ENCODE peak calls at places on chromosomes 4 and X, in five cellular contexts. B is body of pancreas; H is activated CD8-positive, alpha-beta memory T cell treated with anti-CD3 and anti-CD28 coated beads for 24 hours; J is foreskin fibroblast; O is GM12865. Y is an unnamed sample.

GRCh38 chr4:4640692-4641091 is 98.8 kb upstream of the STX18 start:
- DNase-seq in B (no peak), H (no peak), J (no peak), O (no peak), Y (no peak)

GRCh38 chrX:15299945-15300851 is 15.2 kb downstream of the ASB11 start:
- DNase-seq in B (no peak), H (no peak), J (no peak), O (peak), Y (no peak)

GRCh38 chr4:16757080-16757521 is 141.3 kb downstream of the LDB2 start:
- DNase-seq in B (no peak), H (no peak), J (no peak), O (no peak), Y (no peak)

GRCh38 chrX:150690126-150690525 is 3.1 kb upstream of the MTMR1 start:
- DNase-seq in B (no peak), H (no peak), J (peak), O (no peak), Y (no peak)

GRCh38 chr4:138588501-138588900 is 346.4 kb upstream of the SLC7A11 start:
- DNase-seq in B (no peak), H (no peak), J (no peak), O (no peak), Y (no peak)

GRCh38 chr4:109079731-109080130 is 222.7 kb downstream of the COL25A1 start:
- DNase-seq in B (no peak), H (no peak), J (no peak), O (no peak), Y (no peak)

GRCh38 chr4:95693594-95693993 is 144.8 kb upstream of the UNC5C start:
- DNase-seq in B (no peak), H (no peak), J (no peak), O (peak), Y (no peak)

GRCh38 chr4:4719446-4719845 is 140.0 kb upstream of the MSX1 start:
- DNase-seq in B (no peak), H (no peak), J (no peak), O (no peak), Y (no peak)

GRCh38 chr4:127930175-127930574 is 34.8 kb downstream of the MFSD8 start:
- DNase-seq in B (no peak), H (no peak), J (no peak), O (no peak), Y (no peak)

GRCh38 chr4:119646347-119647071 is 17.9 kb upstream of the PDE5A start:
- DNase-seq in B (peak), H (no peak), J (peak), O (no peak), Y (no peak)

GRCh38 chr4:57424231-57424897 is 314.2 kb upstream of the IGFBP7 start:
- DNase-seq in B (peak), H (no peak), J (no peak), O (no peak), Y (no peak)

GRCh38 chrX:108261541-108262218 is 170.1 kb downstream of the ATG4A start:
- DNase-seq in B (no peak), H (no peak), J (peak), O (no peak), Y (no peak)

GRCh38 chrX:35251229-35251628 is 308.6 kb downstream of the FAM47B start:
- DNase-seq in B (no peak), H (no peak), J (no peak), O (no peak), Y (no peak)

GRCh38 chrX:111040377-111041017 is 55.5 kb upstream of the PAK3 start:
- DNase-seq in B (no peak), H (no peak), J (peak), O (no peak), Y (no peak)

GRCh38 chrX:115449742-115450141 is 111.2 kb upstream of the PLS3 start:
- DNase-seq in B (peak), H (no peak), J (peak), O (no peak), Y (peak)

GRCh38 chr4:74054483-74055032 is 16.1 kb upstream of the CXCL3 start:
- DNase-seq in B (no peak), H (no peak), J (no peak), O (no peak), Y (no peak)

GRCh38 chr4:3441501-3442459 is at the start of gene HGFAC:
- DNase-seq in B (no peak), H (no peak), J (no peak), O (no peak), Y (no peak)

GRCh38 chr4:68368566-68369473 is 18.9 kb upstream of the YTHDC1 start:
- DNase-seq in B (no peak), H (no peak), J (peak), O (no peak), Y (no peak)

GRCh38 chr4:68673143-68673542 is 2.7 kb upstream of the UGT2B15 start:
- DNase-seq in B (no peak), H (no peak), J (no peak), O (no peak), Y (no peak)

GRCh38 chr4:7505116-7505900 is 70.6 kb upstream of the PSAPL1 start:
- DNase-seq in B (no peak), H (no peak), J (no peak), O (no peak), Y (no peak)

GRCh38 chr4:55303818-55304217 is 42.2 kb upstream of the SRD5A3 start:
- DNase-seq in B (no peak), H (no peak), J (peak), O (no peak), Y (no peak)

GRCh38 chr4:128707864-128708263 is 101.6 kb upstream of the JADE1 start:
- DNase-seq in B (peak), H (no peak), J (peak), O (peak), Y (no peak)

GRCh38 chr4:174136013-174136412 is 147.5 kb downstream of the FBXO8 start:
- DNase-seq in B (no peak), H (no peak), J (no peak), O (no peak), Y (no peak)

GRCh38 chr4:100162027-100162685 is 28.1 kb downstream of the DDIT4L start:
- DNase-seq in B (no peak), H (no peak), J (no peak), O (peak), Y (no peak)

GRCh38 chr4:175802988-175803387 is 9.1 kb downstream of the GPM6A start:
- DNase-seq in B (no peak), H (no peak), J (no peak), O (no peak), Y (no peak)

GRCh38 chr4:105715692-105716278 is 7.2 kb downstream of the GSTCD start:
- DNase-seq in B (no peak), H (no peak), J (no peak), O (peak), Y (no peak)

GRCh38 chr4:3745886-3746656 is 20.1 kb upstream of the ADRA2C start:
- DNase-seq in B (no peak), H (no peak), J (no peak), O (no peak), Y (no peak)

GRCh38 chr4:73704314-73705055 is 35.9 kb upstream of the CXCL8 start:
- DNase-seq in B (peak), H (no peak), J (peak), O (no peak), Y (peak)

GRCh38 chrX:107678957-107679740 is 50.8 kb downstream of the PRPS1 start:
- DNase-seq in B (peak), H (peak), J (peak), O (peak), Y (peak)

GRCh38 chr4:107035711-107036601 is at the start of gene DKK2:
- DNase-seq in B (peak), H (peak), J (peak), O (no peak), Y (no peak)

GRCh38 chr4:43132010-43132582 is 239.6 kb downstream of the GRXCR1 start:
- DNase-seq in B (peak), H (no peak), J (peak), O (peak), Y (peak)

GRCh38 chrX:152072236-152072635 is 66.1 kb downstream of the MAGEA10 start:
- DNase-seq in B (peak), H (no peak), J (peak), O (no peak), Y (no peak)

GRCh38 chr4:87840149-87840548 is 7.4 kb downstream of the MEPE start:
- DNase-seq in B (no peak), H (no peak), J (no peak), O (no peak), Y (no peak)

GRCh38 chrX:107978707-107979307 is 3.4 kb downstream of the TEX13B start:
- DNase-seq in B (no peak), H (no peak), J (peak), O (peak), Y (no peak)

GRCh38 chrX:134836497-134836968 is 154.3 kb upstream of the SMIM10 start:
- DNase-seq in B (no peak), H (no peak), J (peak), O (no peak), Y (no peak)